ENCODE peak calls at places on chromosome X, in eight cellular contexts. P is stomach, F is A673, V is ovary, U is prostate gland, E is keratinocyte, L is GM23338, Q is OCI-LY7. J is an unnamed sample.
A peak's percentile ranks its signal among the peaks of the same experiment; 100 is the strongest.

GRCh38 chrX:21985332-21985777 is 44.8 kb downstream of the SMS start:
- DNase-seq in Q (peak; percentile 64), P (peak; percentile 74), L (peak; percentile 72), F (peak; percentile 86), E (peak; percentile 53), V (peak; percentile 41), U (peak; percentile 45), J (no peak)

GRCh38 chrX:115966920-115967319 is 203.6 kb upstream of the AGTR2 start:
- DNase-seq in L (no peak), F (no peak), E (no peak), U (no peak), Q (no peak), P (no peak), V (no peak), J (no peak)

GRCh38 chrX:31629195-31629594 is 557.4 kb upstream of the FTHL17 start:
- DNase-seq in P (no peak), V (no peak), U (no peak), F (no peak), E (no peak), L (no peak), Q (no peak), J (no peak)

GRCh38 chrX:148380614-148381561 is 119.5 kb upstream of the AFF2 start:
- DNase-seq in U (no peak), Q (peak; percentile 65), V (no peak), P (no peak), E (no peak), F (no peak), L (no peak), J (no peak)

GRCh38 chrX:107629533-107629909 is 1.2 kb downstream of the PRPS1 start:
- DNase-seq in P (no peak), V (no peak), L (peak; percentile 13), Q (peak; percentile 48), U (peak; percentile 7), F (peak; percentile 22), E (no peak), J (no peak)

GRCh38 chrX:11755724-11756123 is 2.3 kb upstream of the MSL3 start:
- DNase-seq in P (no peak), U (no peak), E (no peak), V (no peak), Q (no peak), F (no peak), L (no peak), J (no peak)

GRCh38 chrX:72713130-72713529 is 976 bp downstream of the PHKA1 start:
- DNase-seq in V (no peak), U (no peak), Q (no peak), L (no peak), P (no peak), F (no peak), E (no peak), J (no peak)

GRCh38 chrX:115563633-115564182 is 2.7 kb downstream of the PLS3 start:
- DNase-seq in F (no peak), E (no peak), L (no peak), V (no peak), U (no peak), Q (no peak), P (no peak), J (no peak)

GRCh38 chrX:150587585-150588503 is 19.4 kb downstream of the MTM1 start:
- DNase-seq in U (no peak), E (no peak), V (no peak), L (no peak), Q (peak; percentile 28), P (no peak), F (peak; percentile 39), J (no peak)

GRCh38 chrX:101659601-101660063 is at the start of gene ARMCX2:
- DNase-seq in F (peak; percentile 50), U (peak; percentile 45), L (peak; percentile 66), V (peak; percentile 79), P (peak; percentile 36), Q (no peak), E (no peak), J (no peak)

GRCh38 chrX:38271154-38271716 is 50.6 kb upstream of the SRPX start:
- DNase-seq in L (no peak), F (no peak), Q (peak; percentile 1), E (no peak), P (no peak), U (no peak), V (no peak), J (no peak)

GRCh38 chrX:46912098-46912672 is at the start of gene JADE3:
- DNase-seq in U (peak; percentile 66), E (no peak), V (peak; percentile 76), F (peak; percentile 84), L (peak; percentile 78), P (peak; percentile 76), Q (peak; percentile 71), J (no peak)

GRCh38 chrX:41822917-41823316 is 98.9 kb downstream of the GPR82 start:
- DNase-seq in U (no peak), P (no peak), L (no peak), E (no peak), Q (no peak), F (no peak), V (no peak), J (no peak)

GRCh38 chrX:123223859-123224258 is 39.8 kb downstream of the GRIA3 start:
- DNase-seq in F (no peak), E (no peak), P (no peak), L (no peak), U (no peak), Q (no peak), V (no peak), J (no peak)

GRCh38 chrX:107565916-107566602 is 62.3 kb upstream of the PRPS1 start:
- DNase-seq in F (peak; percentile 5), V (no peak), P (peak; percentile 51), E (no peak), Q (no peak), U (no peak), L (peak; percentile 78), J (no peak)

GRCh38 chrX:140439455-140439854 is 65.4 kb downstream of the SOX3 start:
- DNase-seq in L (peak; percentile 84), F (peak; percentile 16), U (no peak), Q (no peak), E (no peak), P (peak; percentile 48), V (no peak), J (no peak)

GRCh38 chrX:13939741-13940597 is 89.7 kb downstream of the GEMIN8 start:
- DNase-seq in P (no peak), U (no peak), E (no peak), L (peak; percentile 58), F (no peak), Q (no peak), V (no peak), J (no peak)

GRCh38 chrX:123186796-123187195 is 2.7 kb downstream of the GRIA3 start:
- DNase-seq in F (no peak), E (no peak), L (no peak), P (no peak), V (no peak), U (no peak), Q (no peak), J (no peak)

GRCh38 chrX:44918722-44919121 is 45.7 kb downstream of the KDM6A start:
- DNase-seq in Q (no peak), E (no peak), P (no peak), F (no peak), V (no peak), L (no peak), U (no peak), J (no peak)

DNA sequence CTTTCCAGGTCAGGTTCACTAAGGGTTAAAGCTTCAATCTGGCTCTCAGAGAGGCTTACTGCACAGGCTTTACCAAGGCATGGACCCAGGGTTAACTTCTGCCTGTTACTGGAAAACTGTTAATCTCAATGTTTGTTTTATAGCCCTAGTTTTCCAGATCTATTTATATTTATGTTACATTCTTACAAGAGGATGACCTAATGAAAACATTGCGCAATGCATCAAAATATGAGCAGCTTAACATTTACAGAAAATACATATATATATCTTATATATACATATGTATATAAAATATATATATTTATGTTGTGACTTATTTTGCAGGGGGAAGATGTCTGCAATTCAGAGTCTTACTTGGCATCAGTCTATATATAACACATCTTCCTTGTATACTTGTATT is 112.3 kb downstream of the PCDH19 start:
- DNase-seq in U (no peak), L (no peak), Q (no peak), P (no peak), F (no peak), V (no peak), E (no peak), J (no peak)
- TF ChIP-seq CTCF in U (no peak), L (no peak), Q (no peak), P (no peak), F (no peak), V (no peak), E (no peak), J (no peak)

GRCh38 chrX:10677490-10677889 is 57.1 kb upstream of the MID1 start:
- DNase-seq in F (no peak), V (no peak), P (no peak), L (no peak), Q (no peak), U (no peak), E (no peak), J (no peak)

GRCh38 chrX:10679387-10679786 is 59.0 kb upstream of the MID1 start:
- DNase-seq in Q (no peak), L (no peak), E (no peak), P (no peak), U (no peak), F (no peak), V (no peak), J (no peak)

GRCh38 chrX:10685923-10686595 is 65.7 kb upstream of the MID1 start:
- DNase-seq in F (no peak), Q (no peak), P (no peak), V (no peak), U (no peak), E (no peak), L (no peak), J (no peak)

GRCh38 chrX:10676239-10676971 is 56.0 kb upstream of the MID1 start:
- DNase-seq in E (no peak), V (no peak), F (no peak), L (peak; percentile 49), P (no peak), Q (no peak), U (no peak), J (no peak)

GRCh38 chrX:10681167-10681566 is 60.8 kb upstream of the MID1 start:
- DNase-seq in E (no peak), U (no peak), P (no peak), V (no peak), Q (no peak), F (no peak), L (no peak), J (no peak)
- H3K27ac ChIP-seq in E (no peak overlapping the region), U (no peak overlapping the region), P (no peak overlapping the region), V (no peak overlapping the region), Q (no peak overlapping the region), F (no peak overlapping the region), L (no peak overlapping the region), J (no peak overlapping the region)

GRCh38 chrX:2552621-2553297 is 52.0 kb upstream of the DHRSX start:
- DNase-seq in V (no peak), F (peak; percentile 68), L (no peak), E (no peak), U (no peak), Q (no peak), P (no peak), J (no peak)
- H3K4me1 ChIP-seq in V (no peaks in the 10 kb centered on the region), F (peaks cover 7% of the 10 kb centered on the region), L (peaks cover 37% of the 10 kb centered on the region), E (no peaks in the 10 kb centered on the region), U (no peaks in the 10 kb centered on the region), Q (no peaks in the 10 kb centered on the region), P (no peaks in the 10 kb centered on the region), J (peaks cover 9% of the 10 kb centered on the region)

DNA sequence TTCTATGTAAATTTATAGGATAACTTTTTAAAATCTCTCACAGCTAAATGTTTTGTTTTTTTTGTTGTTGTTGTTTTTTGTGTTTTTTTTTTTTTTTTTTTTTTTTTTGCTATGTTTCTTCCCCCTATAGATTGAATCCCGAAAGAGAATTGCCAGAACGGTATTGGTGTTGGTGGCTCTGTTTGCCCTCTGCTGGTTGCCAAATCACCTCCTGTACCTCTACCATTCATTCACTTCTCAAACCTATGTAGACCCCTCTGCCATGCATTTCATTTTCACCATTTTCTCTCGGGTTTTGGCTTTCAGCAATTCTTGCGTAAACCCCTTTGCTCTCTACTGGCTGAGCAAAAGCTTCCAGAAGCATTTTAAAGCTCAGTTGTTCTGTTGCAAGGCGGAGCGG is 4.1 kb downstream of the BRS3 start:
- DNase-seq in V (no peak), P (no peak), U (no peak), Q (peak; percentile 1), E (no peak), F (no peak), L (peak; percentile 20), J (no peak)
- TF ChIP-seq CTCF in V (no peak), P (no peak), U (no peak), Q (peak; percentile 30), E (no peak), F (peak; percentile 21), L (peak; percentile 38), J (no peak)

J was measured in esophagus squamous epithelium.